ENCODE peak calls at places on chromosome 7, in four cellular contexts. P is NCI-H748 treated with DMSO at 0.1 percent for 48 hours, D is transverse colon, J is lung. C is an unnamed sample.

GRCh38 chr7:65938336-65938895 is 43.6 kb downstream of the GUSB start:
- DNase-seq in P (no peak), D (no peak), J (no peak), C (no peak)

GRCh38 chr7:69162931-69163330 is 435.3 kb upstream of the AUTS2 start:
- DNase-seq in D (no peak), P (no peak), J (no peak), C (no peak)

GRCh38 chr7:18499407-18500197 is 4.1 kb downstream of the HDAC9 start:
- DNase-seq in D (no peak), J (peak), P (no peak), C (peak)

GRCh38 chr7:96349572-96349971 is 27.7 kb upstream of the SLC25A13 start:
- DNase-seq in P (no peak), J (no peak), D (peak), C (no peak)

GRCh38 chr7:84821671-84822534 is 365.0 kb downstream of the SEMA3D start:
- DNase-seq in P (no peak), D (no peak), J (no peak), C (no peak)

GRCh38 chr7:46580756-46581155 is 659.7 kb upstream of the IGFBP3 start:
- DNase-seq in D (no peak), P (no peak), J (no peak), C (no peak)

GRCh38 chr7:28688651-28689050 is 269.5 kb downstream of the TRIL start:
- DNase-seq in P (no peak), D (no peak), J (no peak), C (no peak)

GRCh38 chr7:47047384-47047783 is 534.5 kb downstream of the TNS3 start:
- DNase-seq in J (no peak), P (no peak), D (no peak), C (no peak)

GRCh38 chr7:102101926-102102325 is 184.7 kb upstream of the SH2B2 start:
- DNase-seq in J (no peak), D (no peak), P (no peak), C (no peak)

GRCh38 chr7:1899201-1899600 is 229.1 kb downstream of the ELFN1 start:
- DNase-seq in J (peak), D (no peak), P (no peak), C (no peak)

GRCh38 chr7:44466300-44467216 is 23.9 kb downstream of the NUDCD3 start:
- DNase-seq in P (no peak), J (no peak), D (no peak), C (no peak)

GRCh38 chr7:149179241-149179640 is 16.1 kb upstream of the ZNF282 start:
- DNase-seq in P (no peak), J (no peak), D (no peak), C (no peak)

GRCh38 chr7:28347462-28347861 is 64.9 kb upstream of the CREB5 start:
- DNase-seq in D (no peak), P (no peak), J (no peak), C (no peak)